ENCODE peak calls at places on chromosomes 16 and 17, in four cellular contexts. Q is GM12878, C is K562, T is HepG2. S is an unnamed sample.

GRCh38 chr16:9977333-9977897 is 204.8 kb downstream of the GRIN2A start:
- DNase-seq in Q (no peak), C (no peak), T (no peak), S (no peak)

GRCh38 chr16:681746-682427 is 1.7 kb downstream of the STUB1 start:
- DNase-seq in Q (no peak), C (no peak), T (no peak), S (no peak)

GRCh38 chr17:42457107-42457787 is 1.4 kb upstream of the ATP6V0A1 start:
- DNase-seq in Q (peak; percentile 65), C (no peak), T (no peak), S (no peak)

GRCh38 chr17:78383725-78384471 is 5.4 kb downstream of the PGS1 start:
- DNase-seq in Q (peak; percentile 74), C (no peak), T (no peak), S (no peak)

GRCh38 chr16:64841071-64841470 is 280.8 kb downstream of the CDH11 start:
- DNase-seq in Q (no peak), C (no peak), T (no peak), S (no peak)

GRCh38 chr17:2222901-2223616 is 80.5 kb downstream of the SMG6 start:
- DNase-seq in Q (peak; percentile 81), C (no peak), T (no peak), S (no peak)

GRCh38 chr17:41642252-41643156 is 18.1 kb upstream of the KRT17 start:
- DNase-seq in Q (no peak), C (no peak), T (no peak), S (no peak)

GRCh38 chr16:89785523-89786155 is 30.8 kb downstream of the FANCA start:
- DNase-seq in Q (no peak), C (no peak), T (no peak), S (no peak)

GRCh38 chr16:26394409-26394808 is 672.3 kb upstream of the C16orf82 start:
- DNase-seq in Q (no peak), C (no peak), T (no peak), S (no peak)

GRCh38 chr16:85187002-85187401 is 74.7 kb upstream of the CIBAR2 start:
- DNase-seq in Q (no peak), C (no peak), T (no peak), S (no peak)

GRCh38 chr17:64264891-64265290 is 1.8 kb upstream of the TEX2 start:
- DNase-seq in Q (no peak), C (no peak), T (no peak), S (no peak)

GRCh38 chr17:77027271-77027670 is 113.5 kb upstream of the SEC14L1 start:
- DNase-seq in Q (no peak), C (no peak), T (no peak), S (no peak)

GRCh38 chr16:64654137-64654652 is 467.7 kb downstream of the CDH11 start:
- DNase-seq in Q (no peak), C (no peak), T (no peak), S (no peak)

GRCh38 chr17:75552847-75553552 is 27.5 kb downstream of the LLGL2 start:
- DNase-seq in Q (no peak), C (no peak), T (peak; percentile 94), S (no peak)

GRCh38 chr17:50063516-50064252 is 7.8 kb downstream of the ITGA3 start:
- DNase-seq in Q (no peak), C (no peak), T (no peak), S (no peak)

GRCh38 chr16:75566040-75566888 is at the start of gene GABARAPL2:
- DNase-seq in Q (no peak), C (peak; percentile 91), T (peak; percentile 70), S (peak; percentile 98)

GRCh38 chr16:23950291-23950894 is 114.6 kb downstream of the PRKCB start:
- DNase-seq in Q (no peak), C (no peak), T (no peak), S (no peak)

GRCh38 chr17:76700627-76701470 is 9.9 kb downstream of the MXRA7 start:
- DNase-seq in Q (no peak), C (no peak), T (peak; percentile 86), S (no peak)

GRCh38 chr17:40319651-40320550 is 10.9 kb downstream of the RARA start:
- DNase-seq in Q (no peak), C (no peak), T (no peak), S (no peak)

GRCh38 chr17:42660692-42661345 is 1.7 kb downstream of the TUBG2 start:
- DNase-seq in Q (no peak), C (no peak), T (no peak), S (no peak)

GRCh38 chr17:78249074-78249835 is 17.8 kb downstream of the TMEM235 start:
- DNase-seq in Q (no peak), C (no peak), T (no peak), S (no peak)

DNA sequence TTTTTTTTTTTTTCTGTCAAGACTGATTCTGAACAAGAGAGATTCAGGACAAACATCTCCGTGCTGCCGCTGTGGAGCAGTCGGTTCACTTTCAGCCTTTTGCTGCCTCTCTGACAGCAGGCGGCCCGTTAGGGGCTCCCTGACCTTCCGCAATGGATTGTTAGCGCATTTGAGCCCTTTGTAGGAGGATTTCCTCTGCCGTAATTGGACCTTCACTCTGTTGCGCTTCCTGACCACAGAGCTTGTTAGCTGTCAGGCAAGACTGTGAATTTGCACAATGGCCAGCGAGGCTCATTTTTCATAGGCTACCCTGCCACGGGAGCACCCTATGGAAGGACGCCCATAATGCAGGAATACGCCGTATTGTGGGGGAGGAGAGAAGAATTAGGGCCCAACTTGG is 205.1 kb upstream of the NLRP1 start:
- DNase-seq in Q (no peak), C (no peak), T (no peak), S (no peak)
- TF ChIP-seq HDAC6 in Q (no peak), C (no peak), T (no peak), S (no peak)

DNA sequence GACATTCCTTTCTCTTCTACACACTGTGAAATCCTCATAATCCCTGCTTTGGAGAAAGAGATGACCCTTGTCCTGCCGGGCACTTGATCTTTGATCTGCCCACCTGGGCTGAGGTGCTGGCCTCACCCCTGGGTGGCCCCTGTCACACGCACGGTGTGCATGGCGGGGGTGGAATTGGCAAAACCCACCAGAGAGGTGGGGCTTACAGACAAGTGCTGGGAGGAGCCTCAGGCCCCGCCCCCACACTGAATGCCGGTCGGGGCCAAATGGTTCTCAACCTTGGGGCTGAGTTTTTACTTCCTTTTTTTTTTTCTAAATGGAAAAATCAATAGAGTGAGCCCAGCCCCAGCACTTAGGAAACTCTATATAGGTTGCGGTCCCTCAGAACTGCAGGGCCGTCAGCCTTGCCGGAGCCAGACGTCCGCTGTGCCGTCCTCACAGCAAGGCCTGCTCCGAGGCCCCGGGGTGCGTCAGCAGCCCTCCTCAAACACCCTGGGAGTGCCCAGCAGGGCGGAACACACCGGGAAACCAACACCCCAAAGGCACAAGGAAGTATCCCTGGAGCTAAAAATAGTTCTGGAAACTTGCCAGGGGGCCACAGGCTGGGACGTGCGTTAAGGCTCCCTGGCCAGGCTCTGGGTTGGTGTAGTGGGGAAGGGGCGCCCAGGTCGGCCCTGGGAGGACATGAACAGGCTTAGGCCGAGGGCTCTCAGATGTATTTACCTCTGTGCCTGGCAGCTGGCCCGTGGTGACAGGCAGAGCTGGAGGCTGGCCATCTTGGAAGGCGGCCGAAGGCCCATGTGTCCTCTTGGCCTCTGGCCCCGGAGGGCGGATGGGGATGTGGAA is 11.0 kb downstream of the GPRC5C start:
- DNase-seq in Q (no peak), C (no peak), T (peak; percentile 95), S (no peak)
- TF ChIP-seq HDAC6 in Q (no peak), C (no peak), T (no peak), S (no peak)

GRCh38 chr17:17315142-17315821 is 12.1 kb downstream of the NT5M start:
- DNase-seq in Q (no peak), C (no peak), T (no peak), S (no peak)
- TF ChIP-seq HDAC6 in Q (no peak), C (no peak), T (no peak), S (no peak)

DNA sequence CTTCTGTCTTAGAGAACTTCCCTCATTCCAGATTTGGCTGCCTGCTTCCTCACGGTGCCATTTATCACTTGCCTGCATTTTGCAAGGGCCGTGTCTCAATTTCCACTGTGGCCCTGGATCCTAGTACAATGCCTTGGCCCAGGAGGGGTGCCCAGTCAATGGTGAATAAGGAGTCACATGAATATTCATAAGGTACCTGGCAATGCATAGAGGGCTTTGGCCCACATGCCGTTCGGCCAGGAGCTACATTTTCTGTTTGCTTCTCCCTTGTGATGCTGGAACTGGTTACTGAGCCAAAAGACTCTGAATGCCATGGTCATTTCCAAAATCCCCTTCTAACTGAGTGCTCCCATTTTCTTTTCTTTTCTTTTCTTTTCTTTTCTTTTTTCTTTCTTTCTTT is 4.8 kb upstream of the PIRT start:
- DNase-seq in Q (no peak), C (no peak), T (no peak), S (no peak)
- TF ChIP-seq HDAC6 in Q (no peak), C (no peak), T (no peak), S (no peak)

GRCh38 chr16:2511128-2511785 is 2.5 kb upstream of the ATP6V0C start:
- DNase-seq in Q (no peak), C (peak; percentile 84), T (no peak), S (no peak)
- TF ChIP-seq HDAC6 in Q (no peak), C (no peak), T (no peak), S (no peak)

DNA sequence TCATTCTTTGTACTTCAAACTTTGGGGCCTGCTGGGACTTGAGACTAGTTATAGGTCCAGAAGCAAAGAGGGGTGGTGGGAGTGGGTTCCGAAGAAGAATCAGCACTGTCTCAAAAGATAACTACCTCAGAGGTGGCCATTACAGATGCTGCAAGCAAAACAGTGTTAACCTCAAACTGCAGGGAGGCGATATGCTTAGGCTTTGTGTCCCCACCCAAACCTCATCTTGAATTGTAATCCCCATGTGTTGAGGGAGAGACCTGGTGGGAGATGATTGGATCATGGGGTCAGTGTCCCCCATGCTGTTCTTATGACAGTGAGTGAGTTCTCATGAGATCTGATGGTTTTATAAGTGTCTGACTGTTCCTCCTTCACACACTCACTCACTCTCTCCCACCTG is 545.3 kb downstream of the XYLT1 start:
- DNase-seq in Q (no peak), C (peak; percentile 20), T (no peak), S (no peak)
- TF ChIP-seq HDAC6 in Q (no peak), C (no peak), T (no peak), S (no peak)